ENCODE peak calls at places on chromosome 12, in four cellular contexts. F, U, X and Y are unnamed samples.

GRCh38 chr12:55842681-55843429 is at the start of gene MMP19:
- DNase-seq in F (peak; percentile 91), U (peak; percentile 82), X (no peak), Y (peak; percentile 39)

GRCh38 chr12:26054383-26054782 is 70.5 kb downstream of the BHLHE41 start:
- DNase-seq in F (no peak), U (no peak), X (no peak), Y (no peak)

GRCh38 chr12:3592856-3593625 is 102.0 kb downstream of the PRMT8 start:
- DNase-seq in F (no peak), U (no peak), X (no peak), Y (no peak)

GRCh38 chr12:49936895-49937294 is 13.6 kb upstream of the AQP2 start:
- DNase-seq in F (no peak), U (no peak), X (no peak), Y (no peak)

GRCh38 chr12:105744659-105745058 is 394.1 kb downstream of the NUAK1 start:
- DNase-seq in F (no peak), U (no peak), X (no peak), Y (no peak)

GRCh38 chr12:75641031-75641780 is 129.8 kb upstream of the KRR1 start:
- DNase-seq in F (peak; percentile 87), U (peak; percentile 80), X (no peak), Y (peak; percentile 33)

GRCh38 chr12:40225337-40225983 is 663 bp downstream of the LRRK2 start:
- DNase-seq in F (no peak), U (no peak), X (no peak), Y (no peak)

GRCh38 chr12:131734336-131735152 is 23.7 kb downstream of the SFSWAP start:
- DNase-seq in F (no peak), U (no peak), X (no peak), Y (peak; percentile 88)

GRCh38 chr12:39884616-39885125 is 221.2 kb downstream of the SLC2A13 start:
- DNase-seq in F (no peak), U (no peak), X (no peak), Y (no peak)

GRCh38 chr12:53991077-53991460 is 6.1 kb downstream of the HOXC10 start:
- DNase-seq in F (no peak), U (no peak), X (no peak), Y (peak; percentile 40)

GRCh38 chr12:5267603-5268423 is 164.1 kb upstream of the NTF3 start:
- DNase-seq in F (no peak), U (peak; percentile 84), X (no peak), Y (no peak)

GRCh38 chr12:65825573-65826512 is 1.6 kb downstream of the HMGA2 start:
- DNase-seq in F (peak; percentile 56), U (peak; percentile 41), X (peak; percentile 48), Y (no peak)
- H2AFZ ChIP-seq in F (no peak overlapping the region), U (peak overlapping the region; percentile 66), X (peak overlapping the region; percentile 87), Y (peak overlapping the region; percentile 65)

DNA sequence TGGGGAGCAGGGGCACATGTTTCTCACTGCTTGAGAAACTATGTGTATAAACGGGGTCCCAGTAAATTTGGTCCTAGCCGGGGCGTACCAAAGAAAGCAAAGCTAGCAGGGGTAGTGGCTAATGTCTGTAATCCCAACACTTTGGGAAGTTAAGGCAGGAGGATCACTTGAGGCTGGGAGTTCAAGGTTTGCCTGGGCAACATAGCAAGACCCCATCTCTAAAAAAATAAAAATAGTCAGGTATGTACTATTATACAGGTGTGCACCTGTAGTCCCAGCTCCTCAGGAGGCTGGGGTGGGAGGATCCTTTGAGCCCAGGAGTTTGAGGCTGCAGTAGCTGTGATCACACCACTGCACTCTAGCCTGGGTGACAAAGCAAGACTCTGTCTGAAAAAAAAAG is 142.2 kb downstream of the PAWR start:
- DNase-seq in F (no peak), U (no peak), X (no peak), Y (no peak)
- H3K4ac ChIP-seq in F (peak overlapping the region; percentile 15), U (peak overlapping the region; percentile 92), X (no peak overlapping the region), Y (no peak overlapping the region)

DNA sequence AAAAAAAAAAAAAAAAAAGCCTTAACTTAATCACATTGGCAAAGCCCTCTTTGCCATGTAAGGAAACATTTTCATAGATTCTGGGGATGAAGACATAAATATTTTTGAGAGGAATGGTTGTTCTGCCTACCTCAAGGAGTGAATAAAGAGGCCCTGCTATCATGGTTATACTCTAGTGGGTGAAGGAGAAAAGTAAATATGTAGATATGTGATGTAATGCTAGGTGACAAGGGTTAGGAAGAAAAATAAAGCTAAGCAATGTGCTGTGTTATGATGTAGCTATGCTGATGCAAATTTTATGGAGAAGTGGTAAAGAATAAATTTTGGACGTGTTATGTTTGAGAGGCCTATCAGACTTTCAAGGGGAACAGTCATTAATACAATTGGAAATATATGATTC is 80.1 kb upstream of the DUSP6 start:
- DNase-seq in F (no peak), U (no peak), X (no peak), Y (no peak)
- H2AFZ ChIP-seq in F (no peak overlapping the region), U (no peak overlapping the region), X (no peak overlapping the region), Y (no peak overlapping the region)

GRCh38 chr12:124236651-124237050 is 58.2 kb upstream of the RFLNA start:
- DNase-seq in F (peak; percentile 71), U (peak; percentile 63), X (no peak), Y (peak; percentile 61)
- H3K4ac ChIP-seq in F (no peak overlapping the region), U (no peak overlapping the region), X (no peak overlapping the region), Y (no peak overlapping the region)